ENCODE peak calls at places on chromosomes 4 and X, in four cellular contexts. J is mesendoderm, B is small intestine, T is SK-N-SH. Q is an unnamed sample.

GRCh38 chr4:7844247-7844991 is 95.2 kb downstream of the AFAP1 start:
- DNase-seq in J (peak; percentile 91), T (peak; percentile 73), B (peak; percentile 67), Q (peak; percentile 94)

GRCh38 chrX:143081231-143081630 is 55.5 kb downstream of the SPANXN4 start:
- DNase-seq in B (no peak), T (no peak), J (no peak), Q (no peak)

GRCh38 chr4:124810814-124811213 is 98.3 kb upstream of the ANKRD50 start:
- DNase-seq in T (peak; percentile 1), J (no peak), B (no peak), Q (no peak)

GRCh38 chr4:166174717-166175510 is 301.9 kb downstream of the TLL1 start:
- DNase-seq in J (no peak), T (no peak), B (no peak), Q (no peak)

GRCh38 chrX:119398587-119398973 is 556 bp upstream of the SLC25A43 start:
- DNase-seq in J (no peak), B (peak; percentile 78), T (no peak), Q (no peak)

GRCh38 chrX:13293700-13294099 is 26.2 kb downstream of the ATXN3L start:
- DNase-seq in T (no peak), J (no peak), B (peak; percentile 21), Q (no peak)

GRCh38 chrX:22247169-22247568 is 25.5 kb upstream of the CBLL2 start:
- DNase-seq in T (no peak), B (no peak), J (no peak), Q (no peak)

GRCh38 chr4:124152130-124152529 is 560.4 kb downstream of the ANKRD50 start:
- DNase-seq in J (no peak), B (no peak), T (no peak), Q (no peak)

GRCh38 chrX:116290359-116290758 is 119.8 kb downstream of the AGTR2 start:
- DNase-seq in B (no peak), T (no peak), J (no peak), Q (no peak)

GRCh38 chrX:73262991-73263390 is 48.3 kb upstream of the NAP1L2 start:
- DNase-seq in J (peak; percentile 54), B (no peak), T (peak; percentile 2), Q (no peak)

GRCh38 chrX:19860571-19860970 is 26.8 kb downstream of the SH3KBP1 start:
- DNase-seq in B (no peak), J (no peak), T (no peak), Q (no peak)

GRCh38 chrX:80334583-80334982 is 85.7 kb upstream of the TENT5D start:
- DNase-seq in J (no peak), T (no peak), B (no peak), Q (peak; percentile 43)

GRCh38 chr4:10456270-10457254 is 664 bp downstream of the ZNF518B start:
- DNase-seq in T (peak; percentile 70), J (peak; percentile 76), B (peak; percentile 56), Q (peak; percentile 83)

GRCh38 chr4:73869130-73870055 is at the start of gene CXCL1:
- DNase-seq in T (peak; percentile 7), J (peak; percentile 44), B (peak; percentile 58), Q (peak; percentile 83)

GRCh38 chrX:1466232-1466661 is 13.5 kb upstream of the ASMTL start:
- DNase-seq in T (no peak), J (no peak), B (no peak), Q (peak; percentile 34)

GRCh38 chrX:11190745-11191510 is 79.8 kb downstream of the HCCS start:
- DNase-seq in J (no peak), T (no peak), B (peak; percentile 74), Q (no peak)

GRCh38 chr4:180665994-180666818 is 1577.0 kb upstream of the TENM3 start:
- DNase-seq in J (peak; percentile 81), B (peak; percentile 30), T (peak; percentile 42), Q (peak; percentile 70)

GRCh38 chrX:110795645-110796510 is at the start of gene CHRDL1:
- DNase-seq in J (peak; percentile 33), B (no peak), T (peak; percentile 75), Q (peak; percentile 78)

GRCh38 chr4:106806158-106806797 is 229.8 kb downstream of the DKK2 start:
- DNase-seq in J (no peak), B (no peak), T (no peak), Q (no peak)

GRCh38 chrX:103608305-103608963 is 671 bp downstream of the TCEAL3 start:
- DNase-seq in J (no peak), B (no peak), T (peak; percentile 30), Q (peak; percentile 67)

GRCh38 chr4:153005914-153006381 is 69.8 kb downstream of the FHDC1 start:
- DNase-seq in J (no peak), B (no peak), T (no peak), Q (no peak)

GRCh38 chr4:26826721-26827120 is 33.9 kb upstream of the STIM2 start:
- DNase-seq in B (peak; percentile 95), T (no peak), J (no peak), Q (no peak)

GRCh38 chr4:3207531-3208037 is 41.4 kb upstream of the MSANTD1 start:
- DNase-seq in T (peak; percentile 44), J (no peak), B (no peak), Q (no peak)

GRCh38 chr4:123170843-123171242 is 225.8 kb upstream of the SPRY1 start:
- DNase-seq in B (no peak), T (no peak), J (no peak), Q (no peak)

GRCh38 chr4:139454646-139455045 is 725 bp downstream of the RAB33B start:
- DNase-seq in T (no peak), B (no peak), J (no peak), Q (no peak)

GRCh38 chr4:24884925-24885324 is 27.9 kb downstream of the CCDC149 start:
- DNase-seq in J (no peak), T (no peak), B (no peak), Q (no peak)

GRCh38 chr4:6516281-6516680 is 43.9 kb upstream of the PPP2R2C start:
- DNase-seq in J (no peak), T (no peak), B (no peak), Q (no peak)

GRCh38 chr4:38691251-38692008 is 27.4 kb downstream of the KLF3 start:
- DNase-seq in B (no peak), T (no peak), J (no peak), Q (no peak)

DNA sequence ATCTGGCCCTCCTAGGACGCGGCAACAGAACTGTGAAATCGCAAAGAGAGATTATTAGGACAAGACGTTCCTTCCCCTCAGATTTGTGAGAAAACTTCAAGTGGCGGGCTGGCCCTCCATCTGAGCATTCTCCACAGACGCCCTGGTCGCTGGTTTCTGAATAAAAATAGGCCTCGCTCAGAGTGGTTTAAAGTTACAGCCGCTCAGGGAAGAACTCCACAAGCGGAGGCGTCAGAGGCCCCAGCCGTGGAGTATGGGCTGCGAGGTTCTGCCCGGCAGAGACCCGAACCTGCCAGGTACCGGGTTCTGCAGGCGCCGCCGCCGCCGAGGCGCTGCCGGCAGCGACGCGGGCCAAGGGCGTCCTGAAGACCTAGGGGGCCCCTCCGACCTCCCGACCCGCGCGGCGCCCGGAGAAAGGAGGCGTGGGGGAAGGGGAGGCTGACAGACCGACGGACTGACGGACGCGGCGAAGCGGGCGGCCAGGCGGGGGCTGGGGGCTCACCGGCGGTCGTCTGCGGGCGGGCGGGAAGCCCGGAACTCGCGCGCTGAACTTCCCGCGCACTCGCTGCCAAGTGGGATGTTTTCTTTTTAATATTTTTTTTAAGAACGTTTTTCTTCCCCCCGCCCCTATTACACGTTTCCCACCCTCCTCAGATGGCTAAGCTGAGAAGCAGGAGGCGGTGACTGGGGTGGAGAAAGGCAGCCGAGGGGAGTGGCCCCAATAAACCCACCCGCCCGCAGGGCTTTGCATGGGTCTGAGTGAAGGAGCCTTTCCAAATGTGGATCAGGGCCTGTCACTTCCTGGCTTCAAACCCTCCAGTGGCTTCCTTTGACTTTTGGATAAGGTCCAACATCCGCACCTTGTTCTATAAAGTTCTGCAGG is at the start of gene PABPC4L:
- DNase-seq in B (no peak), J (peak; percentile 90), T (no peak), Q (peak; percentile 80)
- H3K27ac ChIP-seq in B (peak within 1 kb of the TSS; percentile 47), J (peak within 1 kb of the TSS; percentile 10), T (no peak within 1 kb of the TSS), Q (no peak within 1 kb of the TSS)

DNA sequence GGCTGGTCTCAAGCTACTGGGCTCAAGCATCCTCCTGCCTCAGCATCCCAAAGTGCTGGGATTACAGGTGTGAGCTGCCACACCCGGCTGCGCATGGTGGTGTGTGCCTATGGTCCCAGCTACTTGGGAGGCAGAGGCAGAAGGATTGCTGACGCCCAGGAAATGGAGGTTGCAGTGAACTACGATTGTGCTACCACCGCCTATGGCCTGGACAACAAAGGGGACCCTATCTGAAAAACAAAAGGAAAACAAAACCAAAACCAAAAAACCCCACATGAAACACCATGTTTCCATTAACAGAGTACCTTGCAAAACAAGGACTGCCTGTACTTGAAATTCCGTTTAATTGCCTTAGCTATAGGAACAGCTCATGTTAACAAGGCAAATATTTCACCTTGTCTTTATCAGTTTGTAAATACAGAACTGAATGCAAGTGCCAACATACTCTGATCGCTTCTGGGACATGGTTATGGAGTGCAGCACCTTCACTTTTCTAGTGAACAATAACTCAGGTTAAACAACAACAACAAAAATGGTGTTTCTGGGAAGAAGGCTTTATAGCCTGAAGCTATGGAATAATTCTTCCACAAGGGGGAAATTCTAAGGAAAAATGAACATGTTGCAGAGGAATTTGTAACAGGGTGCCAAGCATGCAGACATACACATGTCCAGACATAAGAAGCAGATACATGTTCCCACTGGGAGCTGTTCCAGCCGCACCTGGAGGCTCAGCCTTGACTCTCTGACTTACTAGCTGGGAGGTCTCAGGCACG is 73.2 kb upstream of the STS start:
- DNase-seq in J (no peak), B (peak; percentile 23), T (no peak), Q (no peak)
- H3K27ac ChIP-seq in J (no peak overlapping the region), B (peak overlapping the region; percentile 24), T (no peak overlapping the region), Q (no peak overlapping the region)

GRCh38 chr4:119655111-119655837 is 26.7 kb upstream of the PDE5A start:
- DNase-seq in T (peak; percentile 44), J (no peak), B (no peak), Q (no peak)
- H3K27ac ChIP-seq in T (no peak overlapping the region), J (no peak overlapping the region), B (no peak overlapping the region), Q (no peak overlapping the region)

GRCh38 chr4:185309770-185310169 is 86.0 kb downstream of the LRP2BP start:
- DNase-seq in T (no peak), J (no peak), B (no peak), Q (no peak)

GRCh38 chr4:185305979-185306442 is 89.7 kb downstream of the LRP2BP start:
- DNase-seq in B (no peak), T (no peak), J (peak; percentile 70), Q (peak; percentile 72)

GRCh38 chr4:185304541-185304940 is 91.2 kb downstream of the LRP2BP start:
- DNase-seq in T (no peak), J (no peak), B (no peak), Q (no peak)

GRCh38 chr4:185304944-185305690 is 90.6 kb downstream of the LRP2BP start:
- DNase-seq in T (peak; percentile 28), J (peak; percentile 90), B (peak; percentile 7), Q (peak; percentile 86)

DNA sequence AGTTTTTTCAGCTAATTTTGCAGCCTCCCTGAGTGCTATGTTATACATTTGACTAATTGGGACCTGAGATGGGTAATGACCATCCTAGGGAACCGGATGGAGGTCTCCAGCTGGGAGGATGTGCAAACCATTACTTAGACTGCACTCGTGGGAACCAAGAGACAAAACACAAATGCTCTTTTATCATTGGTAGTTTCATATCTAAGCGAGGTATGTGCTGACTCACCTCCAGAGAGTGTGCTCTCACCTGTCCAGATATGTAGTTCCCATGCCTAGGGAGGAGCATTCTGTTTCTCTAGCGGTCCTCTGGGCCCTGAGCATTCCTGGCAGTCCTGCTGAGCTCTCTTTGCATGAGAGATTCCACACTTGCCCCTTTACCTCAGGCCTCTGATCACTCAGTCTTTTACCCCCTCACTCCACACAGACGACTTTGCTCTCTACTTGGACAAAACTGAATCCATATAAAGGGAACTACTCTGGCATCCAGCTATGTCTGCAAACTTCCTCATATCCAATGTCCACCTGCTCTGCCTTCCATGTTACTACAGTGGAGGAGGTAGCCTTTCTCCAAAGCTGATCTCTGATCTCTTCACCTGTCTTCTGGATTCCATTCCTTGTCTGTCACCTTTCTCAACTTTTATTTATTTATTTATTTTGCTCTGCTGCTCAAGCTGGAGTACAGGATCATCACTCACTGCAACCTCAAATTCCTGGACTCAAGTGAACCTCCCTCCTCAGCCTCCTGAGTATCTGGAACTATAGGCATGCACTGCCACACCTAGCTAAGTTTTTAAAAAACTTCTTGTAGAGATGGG is 88.4 kb downstream of the LRP2BP start:
- DNase-seq in J (peak; percentile 85), B (peak; percentile 23), T (no peak), Q (peak; percentile 78)
- H3K27ac ChIP-seq in J (peak overlapping the region; percentile 65), B (no peak overlapping the region), T (no peak overlapping the region), Q (no peak overlapping the region)

Q was measured in endodermal cell.